ENCODE peak calls at places on chromosomes 11 and 22, in seven cellular contexts. M, F, B, W, C, A and R are unnamed samples. For H3K4me1, the result is how much of the 10 kb centered on the place peaks cover.

GRCh38 chr11:128597209-128597608 is 9.9 kb upstream of the ETS1 start:
- DNase-seq in M (no peak), F (no peak), B (no peak), W (no peak), C (no peak), A (no peak), R (no peak)

GRCh38 chr11:19670030-19670761 is 42.4 kb upstream of the NAV2 start:
- DNase-seq in M (no peak), F (no peak), B (no peak), W (no peak), C (no peak), A (no peak), R (no peak)

GRCh38 chr22:17794726-17795125 is 20.5 kb upstream of the BID start:
- DNase-seq in M (no peak), F (no peak), B (no peak), W (no peak), C (no peak), A (no peak), R (no peak)

GRCh38 chr11:88310246-88310645 is 27.3 kb downstream of the CTSC start:
- DNase-seq in M (no peak), F (no peak), B (no peak), W (no peak), C (no peak), A (no peak), R (no peak)

GRCh38 chr11:108975641-108976071 is 310.8 kb downstream of the DDX10 start:
- DNase-seq in M (no peak), F (no peak), B (no peak), W (peak), C (no peak), A (no peak), R (no peak)

GRCh38 chr22:28741200-28741757 is 341 bp downstream of the CHEK2 start:
- DNase-seq in M (no peak), F (no peak), B (no peak), W (peak), C (peak), A (no peak), R (no peak)

GRCh38 chr11:38543311-38543710 is 1945.3 kb upstream of the RAG2 start:
- DNase-seq in M (no peak), F (no peak), B (no peak), W (no peak), C (no peak), A (no peak), R (peak)

GRCh38 chr22:48891688-48892380 is 935.8 kb downstream of the BRD1 start:
- DNase-seq in M (no peak), F (peak), B (no peak), W (no peak), C (no peak), A (no peak), R (no peak)

GRCh38 chr11:10122337-10123197 is 171.5 kb downstream of the SBF2 start:
- DNase-seq in M (no peak), F (no peak), B (no peak), W (no peak), C (no peak), A (no peak), R (peak)

GRCh38 chr11:27672836-27673464 is 27.3 kb downstream of the BDNF start:
- DNase-seq in M (no peak), F (no peak), B (no peak), W (no peak), C (no peak), A (no peak), R (no peak)

GRCh38 chr11:26420331-26420730 is 88.4 kb downstream of the ANO3 start:
- DNase-seq in M (no peak), F (no peak), B (no peak), W (no peak), C (no peak), A (no peak), R (no peak)

GRCh38 chr11:75164318-75164827 is 13.5 kb downstream of the SLCO2B1 start:
- DNase-seq in M (no peak), F (no peak), B (no peak), W (no peak), C (no peak), A (no peak), R (no peak)

GRCh38 chr11:34176980-34177319 is 71.5 kb downstream of the NAT10 start:
- DNase-seq in M (no peak), F (no peak), B (no peak), W (no peak), C (peak), A (no peak), R (no peak)

GRCh38 chr22:47309946-47310345 is 547.5 kb downstream of the TBC1D22A start:
- DNase-seq in M (no peak), F (no peak), B (no peak), W (no peak), C (no peak), A (no peak), R (no peak)

GRCh38 chr11:72002841-72003775 is 4.4 kb downstream of the IL18BP start:
- DNase-seq in M (no peak), F (no peak), B (no peak), W (no peak), C (no peak), A (peak), R (no peak)

GRCh38 chr11:69923196-69923595 is 104.0 kb upstream of the FGF3 start:
- DNase-seq in M (no peak), F (peak), B (no peak), W (no peak), C (no peak), A (no peak), R (no peak)

GRCh38 chr11:62647609-62648005 is 1.2 kb upstream of the GANAB start:
- DNase-seq in M (no peak), F (no peak), B (no peak), W (no peak), C (no peak), A (no peak), R (no peak)

GRCh38 chr11:62648185-62648966 is 2.0 kb upstream of the GANAB start:
- DNase-seq in M (no peak), F (no peak), B (peak), W (no peak), C (no peak), A (no peak), R (no peak)

GRCh38 chr11:62645934-62646824 is at the start of gene GANAB:
- DNase-seq in M (peak), F (peak), B (peak), W (peak), C (peak), A (peak), R (peak)

GRCh38 chr11:62645660-62645933 is 816 bp downstream of the GANAB start:
- DNase-seq in M (peak), F (no peak), B (no peak), W (no peak), C (no peak), A (no peak), R (no peak)

GRCh38 chr11:62646825-62647608 is 604 bp upstream of the GANAB start:
- DNase-seq in M (no peak), F (no peak), B (peak), W (no peak), C (no peak), A (no peak), R (no peak)
- H3K4me3 ChIP-seq in M (peak), F (no peak), B (no peak), W (no peak), C (no peak), A (no peak), R (no peak)

GRCh38 chr22:37662039-37662438 is 3.5 kb downstream of the PDXP start:
- DNase-seq in M (peak), F (no peak), B (no peak), W (no peak), C (no peak), A (no peak), R (no peak)
- H3K4me1 ChIP-seq in M (under half), F (under half), B (under half), W (under half), C (under half), A (under half), R (under half)

GRCh38 chr22:42967933-42968332 is 47.0 kb downstream of the PACSIN2 start:
- DNase-seq in M (no peak), F (peak), B (no peak), W (no peak), C (no peak), A (peak), R (no peak)
- H3K4me3 ChIP-seq in M (no peak), F (no peak), B (no peak), W (no peak), C (no peak), A (no peak), R (no peak)

GRCh38 chr11:121899534-121899933 is 216.5 kb downstream of the BLID start:
- DNase-seq in M (no peak), F (no peak), B (no peak), W (no peak), C (no peak), A (no peak), R (no peak)

GRCh38 chr11:121894581-121894980 is 221.4 kb downstream of the BLID start:
- DNase-seq in M (no peak), F (no peak), B (no peak), W (no peak), C (no peak), A (no peak), R (no peak)

GRCh38 chr11:121898913-121899312 is 217.1 kb downstream of the BLID start:
- DNase-seq in M (no peak), F (no peak), B (no peak), W (no peak), C (no peak), A (no peak), R (no peak)

GRCh38 chr11:121892863-121893262 is 223.2 kb downstream of the BLID start:
- DNase-seq in M (no peak), F (no peak), B (no peak), W (no peak), C (no peak), A (no peak), R (no peak)

GRCh38 chr11:121895919-121896318 is 220.1 kb downstream of the BLID start:
- DNase-seq in M (no peak), F (no peak), B (no peak), W (no peak), C (no peak), A (no peak), R (no peak)
- H3K4me1 ChIP-seq in M (under half), F (under half), B (under half), W (under half), C (under half), A (under half), R (under half)